ENCODE peak calls at places on chromosomes 16 and 17, in six cellular contexts. P, N, H, G, D and I are unnamed samples.

GRCh38 chr17:10091051-10091450 is 107.4 kb downstream of the GAS7 start:
- DNase-seq in G (no peak), H (no peak), N (no peak), P (no peak), D (no peak), I (no peak)

GRCh38 chr16:80932725-80933124 is 74.0 kb downstream of the CMC2 start:
- DNase-seq in P (peak; percentile 81), G (peak; percentile 50), D (peak; percentile 80), N (no peak), H (peak; percentile 92), I (no peak)

GRCh38 chr17:11182430-11182829 is 58.6 kb upstream of the SHISA6 start:
- DNase-seq in H (no peak), D (no peak), N (no peak), P (no peak), G (no peak), I (no peak)

GRCh38 chr17:36778458-36778857 is 158.8 kb upstream of the LHX1 start:
- DNase-seq in N (no peak), H (no peak), D (no peak), P (no peak), G (no peak), I (no peak)

GRCh38 chr16:86631441-86631840 is 53.1 kb downstream of the FOXL1 start:
- DNase-seq in N (no peak), H (peak; percentile 29), G (peak; percentile 54), D (no peak), P (no peak), I (no peak)

GRCh38 chr16:27439273-27440018 is 37.5 kb downstream of the IL21R start:
- DNase-seq in G (no peak), D (no peak), H (no peak), P (no peak), N (no peak), I (no peak)

GRCh38 chr16:10040136-10041080 is 141.8 kb downstream of the GRIN2A start:
- DNase-seq in G (no peak), H (no peak), P (no peak), N (no peak), D (no peak), I (no peak)

GRCh38 chr17:70560471-70560870 is 391.1 kb downstream of the KCNJ2 start:
- DNase-seq in N (no peak), D (no peak), G (no peak), H (no peak), P (no peak), I (no peak)

GRCh38 chr16:27698266-27698665 is 148.3 kb downstream of the KATNIP start:
- DNase-seq in H (no peak), D (no peak), N (no peak), G (no peak), P (no peak), I (no peak)

GRCh38 chr17:32536736-32537646 is 50.2 kb downstream of the CDK5R1 start:
- DNase-seq in G (no peak), N (no peak), P (no peak), H (peak; percentile 55), D (peak; percentile 44), I (no peak)

GRCh38 chr16:31351246-31351936 is 3.6 kb upstream of the ITGAX start:
- DNase-seq in P (no peak), H (no peak), G (no peak), D (no peak), N (no peak), I (no peak)

GRCh38 chr17:13346996-13347762 is 254.6 kb downstream of the HS3ST3A1 start:
- DNase-seq in H (peak; percentile 99), G (peak; percentile 95), D (peak; percentile 98), N (no peak), P (peak; percentile 65), I (peak; percentile 93)

GRCh38 chr17:64632606-64633005 is 29.5 kb downstream of the SMURF2 start:
- DNase-seq in N (no peak), G (no peak), D (peak; percentile 59), H (peak; percentile 31), P (no peak), I (no peak)

GRCh38 chr17:21452377-21453143 is 76.4 kb downstream of the KCNJ12 start:
- DNase-seq in H (peak; percentile 68), G (peak; percentile 57), P (peak; percentile 42), D (peak; percentile 65), N (peak; percentile 18), I (peak; percentile 19)

GRCh38 chr16:11621539-11621919 is 34.8 kb upstream of the LITAF start:
- DNase-seq in G (no peak), D (no peak), H (no peak), N (no peak), P (no peak), I (no peak)

GRCh38 chr17:31494259-31495048 is 103.0 kb downstream of the RAB11FIP4 start:
- DNase-seq in H (no peak), P (peak; percentile 59), N (no peak), G (peak; percentile 67), D (no peak), I (peak; percentile 71)

GRCh38 chr16:71895679-71896385 is 501 bp downstream of the IST1 start:
- DNase-seq in G (peak; percentile 50), H (peak; percentile 51), N (peak; percentile 6), P (peak; percentile 34), D (peak; percentile 50), I (no peak)

GRCh38 chr17:43880420-43880991 is 26.8 kb downstream of the MPP2 start:
- DNase-seq in H (no peak), N (peak; percentile 33), P (peak; percentile 18), G (peak; percentile 25), D (no peak), I (no peak)

GRCh38 chr16:1548234-1548633 is 14.8 kb downstream of the TMEM204 start:
- DNase-seq in P (no peak), G (no peak), N (no peak), D (no peak), H (peak; percentile 18), I (no peak)

GRCh38 chr16:47523342-47524006 is 62.3 kb downstream of the PHKB start:
- DNase-seq in P (no peak), D (no peak), H (no peak), N (no peak), G (no peak), I (no peak)

GRCh38 chr17:50059759-50060273 is 3.9 kb downstream of the ITGA3 start:
- DNase-seq in G (peak; percentile 49), H (peak; percentile 70), D (peak; percentile 61), P (no peak), N (no peak), I (no peak)

GRCh38 chr17:3944485-3945388 is 19.5 kb downstream of the ATP2A3 start:
- DNase-seq in D (peak; percentile 26), H (peak; percentile 41), P (peak; percentile 15), G (no peak), N (peak; percentile 82), I (no peak)

GRCh38 chr16:3182608-3183444 is 5.2 kb upstream of the OR1F1 start:
- DNase-seq in G (peak; percentile 77), N (no peak), P (no peak), H (peak; percentile 51), D (peak; percentile 55), I (no peak)

GRCh38 chr17:6303664-6304063 is 131.3 kb downstream of the AIPL1 start:
- DNase-seq in D (no peak), N (peak; percentile 71), G (peak; percentile 34), P (no peak), H (peak; percentile 33), I (no peak)

DNA sequence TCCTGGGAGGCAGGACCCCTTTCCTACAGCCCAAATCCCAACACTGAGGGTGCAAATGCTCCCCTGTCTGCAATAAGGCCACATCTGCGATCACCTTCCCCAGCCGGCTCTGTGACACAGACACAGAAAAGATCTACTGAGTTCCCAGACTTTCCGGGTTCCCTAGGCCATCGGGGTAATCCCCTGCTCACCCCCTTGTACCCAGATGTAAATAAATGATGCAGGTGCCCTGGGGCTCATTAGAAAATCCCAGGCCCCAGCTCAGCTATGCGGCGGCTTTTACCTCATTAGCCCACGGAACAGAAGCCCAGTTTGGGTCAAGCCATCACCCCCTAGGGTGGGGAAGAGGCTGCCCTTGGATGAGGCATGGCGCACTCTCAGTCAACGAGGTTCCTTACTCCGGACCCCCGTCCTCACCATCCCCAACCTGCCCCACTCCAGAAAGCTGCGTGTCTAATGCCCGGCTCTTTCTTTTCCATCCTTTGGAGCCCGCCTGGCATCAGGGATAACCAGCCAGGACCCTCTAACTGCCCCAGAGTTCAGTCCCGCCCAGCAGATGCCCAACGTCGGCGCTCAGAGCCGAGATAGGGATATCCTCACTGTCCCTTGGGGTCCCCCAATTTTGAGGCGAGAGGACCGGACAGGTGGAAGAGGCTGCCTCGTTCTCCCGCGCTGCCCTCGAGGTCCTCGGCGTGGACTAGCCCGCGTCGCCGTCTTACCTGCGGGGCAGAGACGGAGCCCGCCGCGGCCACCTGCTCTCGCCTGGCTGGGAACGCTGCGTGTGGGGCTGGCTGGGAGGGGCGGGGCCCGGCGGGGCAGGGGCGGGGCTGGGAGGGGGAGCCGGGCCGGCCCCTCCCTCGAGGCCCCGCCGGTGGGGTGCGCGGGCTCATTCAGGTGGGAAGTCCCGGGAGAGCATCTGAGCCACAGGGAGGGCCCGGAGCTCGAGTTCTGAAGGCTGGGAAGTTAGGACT is at the start of gene ZNF385C:
- DNase-seq in H (no peak), N (no peak), D (no peak), G (no peak), P (no peak), I (no peak)
- H3K4me3 ChIP-seq in H (no peak within 1 kb of the TSS), N (no peak within 1 kb of the TSS), D (no peak within 1 kb of the TSS), G (no peak within 1 kb of the TSS), P (no peak within 1 kb of the TSS), I (no peak within 1 kb of the TSS)

GRCh38 chr17:17745476-17746455 is 64.5 kb downstream of the RAI1 start:
- DNase-seq in D (no peak), G (no peak), P (no peak), N (no peak), H (no peak), I (no peak)
- H3K4me2 ChIP-seq in D (no peak overlapping the region), G (no peak overlapping the region), P (no peak overlapping the region), N (no peak overlapping the region), H (no peak overlapping the region), I (no peak overlapping the region)

DNA sequence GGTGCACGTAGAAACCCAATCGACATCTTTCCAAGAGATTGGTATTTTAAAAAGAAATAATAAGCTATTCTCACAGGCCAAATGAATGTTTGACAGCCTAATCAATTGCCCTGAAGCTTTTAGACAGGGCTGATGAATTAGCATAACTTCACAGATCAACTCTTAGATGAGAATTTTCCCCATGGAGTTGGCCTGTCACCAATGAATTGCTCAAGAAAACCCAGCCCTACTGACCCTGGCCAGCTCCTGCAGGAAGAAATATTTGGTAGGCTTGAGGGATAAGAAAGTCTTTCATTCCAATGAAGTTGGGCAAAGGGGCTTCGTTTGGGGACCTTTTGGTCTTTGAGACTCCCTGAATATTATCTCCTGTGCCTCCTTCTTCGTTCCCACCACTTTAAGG is 23.4 kb upstream of the SEC14L1 start:
- DNase-seq in D (no peak), P (no peak), G (no peak), N (no peak), H (peak; percentile 50), I (no peak)
- H3K9ac ChIP-seq in D (no peak overlapping the region), P (no peak overlapping the region), G (no peak overlapping the region), N (no peak overlapping the region), H (no peak overlapping the region), I (no peak overlapping the region)

DNA sequence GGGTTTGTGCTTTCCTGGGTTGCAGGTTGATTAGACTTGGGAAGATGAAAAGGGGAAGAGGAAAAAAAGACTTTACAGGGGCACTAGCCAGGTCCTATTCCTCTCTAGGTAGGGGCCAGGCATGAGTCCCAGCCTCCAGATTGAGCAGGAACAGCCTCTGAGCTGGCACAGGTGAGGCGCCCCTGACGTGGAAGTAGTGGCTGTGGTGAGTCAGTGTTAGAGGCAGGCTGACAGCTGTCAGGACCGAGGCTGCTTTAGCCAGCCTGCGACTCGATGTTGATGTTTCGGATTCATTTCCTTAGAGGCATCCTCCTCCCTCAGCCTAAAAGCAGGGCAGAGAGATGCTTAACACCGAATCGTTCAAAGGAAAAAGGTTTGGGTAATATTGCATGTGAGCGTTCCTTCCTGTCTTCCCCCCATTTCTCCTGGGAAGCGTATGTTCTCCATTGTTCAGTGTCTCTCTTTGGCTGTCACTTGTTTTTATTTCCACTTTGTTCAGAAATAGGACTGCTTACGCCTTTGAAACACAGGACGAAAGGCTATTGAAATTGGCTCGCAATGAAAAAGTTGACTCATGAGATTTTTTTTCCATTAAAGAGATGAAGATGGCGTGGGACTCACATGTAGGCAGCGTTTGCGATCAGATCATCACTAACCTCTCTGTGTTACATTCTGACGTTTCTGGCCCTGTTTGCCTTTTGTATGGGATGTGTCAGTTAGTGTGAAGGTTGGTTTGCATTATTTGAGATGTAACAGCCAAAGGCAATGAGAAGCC is 1.2 kb downstream of the KIAA0513 start:
- DNase-seq in D (peak; percentile 47), G (peak; percentile 90), N (no peak), H (peak; percentile 76), P (peak; percentile 87), I (no peak)
- H3K4me3 ChIP-seq in D (peak overlapping the region; percentile 79), G (peak overlapping the region; percentile 52), N (peak overlapping the region; percentile 61), H (peak overlapping the region; percentile 80), P (no peak overlapping the region), I (peak overlapping the region; percentile 77)